ENCODE peak calls at places on chromosome 21, in four cellular contexts. H is hepatocyte, F is lung, S is kidney epithelial cell. X is an unnamed sample.

GRCh38 chr21:42654179-42654912 is 925 bp downstream of the PDE9A start:
- DNase-seq in H (peak; percentile 73), F (no peak), S (no peak), X (no peak)

GRCh38 chr21:33256019-33256418 is 10.1 kb upstream of the IL10RB start:
- DNase-seq in F (no peak), S (no peak), H (no peak), X (no peak)

GRCh38 chr21:39137248-39138186 is 45.7 kb downstream of the PSMG1 start:
- DNase-seq in H (peak; percentile 54), F (no peak), S (no peak), X (no peak)

GRCh38 chr21:28215214-28215954 is 777.3 kb downstream of the LTN1 start:
- DNase-seq in H (no peak), F (no peak), S (no peak), X (peak; percentile 89)

GRCh38 chr21:43762303-43763128 is 13.6 kb downstream of the CSTB start:
- DNase-seq in S (no peak), F (no peak), H (no peak), X (peak; percentile 85)

GRCh38 chr21:37986751-37987399 is 70.6 kb upstream of the KCNJ6 start:
- DNase-seq in S (no peak), F (no peak), H (no peak), X (no peak)

GRCh38 chr21:31557421-31557955 is 102.0 kb upstream of the SOD1 start:
- DNase-seq in F (no peak), H (peak; percentile 30), S (no peak), X (no peak)

GRCh38 chr21:32653326-32653901 is 41.2 kb upstream of the CFAP298 start:
- DNase-seq in F (no peak), S (no peak), H (peak; percentile 43), X (peak; percentile 2)

GRCh38 chr21:38988211-38989096 is 182.7 kb downstream of the ETS2 start:
- DNase-seq in S (no peak), H (peak; percentile 38), F (no peak), X (no peak)

GRCh38 chr21:44762221-44763049 is 39.2 kb downstream of the UBE2G2 start:
- DNase-seq in S (no peak), F (no peak), H (no peak), X (no peak)

GRCh38 chr21:45502600-45502999 is 39.6 kb downstream of the SLC19A1 start:
- DNase-seq in S (no peak), F (no peak), H (no peak), X (no peak)

GRCh38 chr21:26844258-26845065 is 747 bp downstream of the ADAMTS1 start:
- DNase-seq in H (peak; percentile 71), F (no peak), S (no peak), X (no peak)

GRCh38 chr21:43731891-43732711 is 13.2 kb downstream of the PDXK start:
- DNase-seq in F (no peak), S (no peak), H (no peak), X (no peak)

DNA sequence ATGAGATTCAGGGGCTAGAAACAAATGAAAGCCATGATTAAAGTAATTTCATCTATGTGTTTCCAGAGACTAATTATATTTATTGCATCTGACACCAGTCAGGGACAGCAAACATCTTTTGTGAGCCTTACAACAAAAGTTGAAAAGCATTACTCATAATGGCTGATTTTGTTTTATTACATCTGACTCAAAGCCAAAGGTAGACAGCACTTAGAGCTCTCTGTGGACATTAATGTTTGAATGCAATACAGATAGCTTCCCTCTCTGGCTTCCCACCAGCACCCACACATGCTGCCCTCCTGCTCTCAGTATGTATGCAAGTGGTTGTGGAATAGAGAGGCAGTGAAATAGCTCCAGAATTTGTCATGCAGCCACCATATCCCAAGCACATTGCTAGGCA is 198.7 kb downstream of the SETD4 start:
- DNase-seq in S (no peak), H (peak; percentile 19), F (no peak), X (no peak)
- H3K27me3 ChIP-seq in S (peaks cover 5% of the 10 kb centered on the region), H (no peaks in the 10 kb centered on the region), F (no peaks in the 10 kb centered on the region), X (peaks cover 56% of the 10 kb centered on the region)

GRCh38 chr21:21003701-21004100 is 5.5 kb downstream of the NCAM2 start:
- DNase-seq in H (peak; percentile 37), F (no peak), S (no peak), X (peak; percentile 11)
- TF ChIP-seq CTCF in H (peak; percentile 56), F (no peak), S (peak; percentile 34), X (peak; percentile 54)

GRCh38 chr21:36664678-36665022 is 34.3 kb upstream of the SIM2 start:
- DNase-seq in F (no peak), H (no peak), S (no peak), X (no peak)

GRCh38 chr21:36672737-36673136 is 26.2 kb upstream of the SIM2 start:
- DNase-seq in H (no peak), F (no peak), S (no peak), X (no peak)

GRCh38 chr21:36665806-36666205 is 33.1 kb upstream of the SIM2 start:
- DNase-seq in S (no peak), H (no peak), F (no peak), X (no peak)

GRCh38 chr21:36663033-36663855 is 35.7 kb upstream of the SIM2 start:
- DNase-seq in S (no peak), F (no peak), H (no peak), X (no peak)

GRCh38 chr21:36668713-36669112 is 30.2 kb upstream of the SIM2 start:
- DNase-seq in H (no peak), S (no peak), F (no peak), X (no peak)
- H3K27me3 ChIP-seq in H (no peaks in the 10 kb centered on the region), S (peaks cover 31% of the 10 kb centered on the region), F (no peaks in the 10 kb centered on the region), X (peaks cover 33% of the 10 kb centered on the region)

DNA sequence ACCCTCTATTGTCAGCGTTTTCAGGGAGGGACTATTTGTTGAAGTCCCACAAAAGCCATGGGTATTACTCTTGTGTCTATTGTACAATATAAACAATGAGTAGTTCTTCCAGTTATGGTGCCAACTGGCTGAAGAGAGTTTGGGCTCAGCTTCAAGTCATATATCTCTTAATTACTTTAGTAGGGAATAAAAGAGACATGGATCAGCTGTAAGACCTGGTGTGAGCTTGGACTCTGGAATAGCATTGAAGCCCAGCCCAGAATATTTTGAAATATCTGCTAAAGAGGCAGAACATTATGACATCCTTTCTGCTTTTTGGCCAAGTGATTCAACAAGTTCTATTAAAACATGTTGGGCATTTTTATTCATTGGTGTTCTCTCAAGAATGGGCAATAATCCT is 224.9 kb downstream of the BACH1 start:
- DNase-seq in F (no peak), H (no peak), S (no peak), X (no peak)
- TF ChIP-seq CTCF in F (no peak), H (no peak), S (no peak), X (no peak)